ENCODE peak calls at places on chromosomes 16 and 17, in four cellular contexts. X is cardiac muscle cell, S is A673, Y is foreskin keratinocyte. N is an unnamed sample.

GRCh38 chr16:58258326-58258725 is 36.5 kb downstream of the PRSS54 start:
- DNase-seq in X (no peak), S (no peak), Y (no peak), N (no peak)

GRCh38 chr17:31650756-31651520 is 208.1 kb downstream of the COPRS start:
- DNase-seq in X (no peak), S (no peak), Y (no peak), N (no peak)

GRCh38 chr16:58264961-58265479 is 29.8 kb downstream of the PRSS54 start:
- DNase-seq in X (peak; percentile 46), S (peak; percentile 23), Y (peak; percentile 90), N (no peak)

GRCh38 chr17:67326440-67326839 is 39.9 kb downstream of the PSMD12 start:
- DNase-seq in X (no peak), S (no peak), Y (no peak), N (no peak)

GRCh38 chr16:68274441-68274840 is 10.1 kb downstream of the SLC7A6 start:
- DNase-seq in X (no peak), S (no peak), Y (no peak), N (no peak)

GRCh38 chr16:11393366-11393765 is 48.1 kb downstream of the RMI2 start:
- DNase-seq in X (no peak), S (no peak), Y (no peak), N (no peak)

GRCh38 chr16:47774661-47775060 is 313.5 kb downstream of the PHKB start:
- DNase-seq in X (peak; percentile 22), S (peak; percentile 4), Y (peak; percentile 34), N (no peak)

GRCh38 chr17:27329146-27329805 is 35.4 kb downstream of the WSB1 start:
- DNase-seq in X (no peak), S (no peak), Y (no peak), N (peak; percentile 29)

GRCh38 chr17:68514809-68515208 is 2.6 kb downstream of the PRKAR1A start:
- DNase-seq in X (peak; percentile 93), S (peak; percentile 10), Y (peak; percentile 68), N (no peak)

GRCh38 chr17:19897108-19897854 is 29.5 kb upstream of the ULK2 start:
- DNase-seq in X (peak; percentile 45), S (no peak), Y (peak; percentile 5), N (no peak)

GRCh38 chr17:81242421-81243332 is 3.6 kb downstream of the NDUFAF8 start:
- DNase-seq in X (no peak), S (no peak), Y (no peak), N (no peak)

GRCh38 chr17:73429440-73430164 is 117.8 kb upstream of the CDC42EP4 start:
- DNase-seq in X (peak; percentile 84), S (peak; percentile 87), Y (peak; percentile 49), N (peak; percentile 88)

GRCh38 chr17:76193616-76194015 is 46.7 kb downstream of the RNF157 start:
- DNase-seq in X (no peak), S (no peak), Y (no peak), N (no peak)

GRCh38 chr17:48160177-48160967 is 52.8 kb downstream of the SNX11 start:
- DNase-seq in X (no peak), S (no peak), Y (no peak), N (no peak)

GRCh38 chr17:32156656-32157055 is 14.4 kb downstream of the RHOT1 start:
- DNase-seq in X (no peak), S (no peak), Y (no peak), N (no peak)

GRCh38 chr17:5249615-5250014 is 15.0 kb upstream of the SCIMP start:
- DNase-seq in X (peak; percentile 90), S (peak; percentile 89), Y (peak; percentile 68), N (peak; percentile 48)

GRCh38 chr17:56159764-56160394 is 6.6 kb downstream of the ANKFN1 start:
- DNase-seq in X (no peak), S (no peak), Y (no peak), N (no peak)

GRCh38 chr16:48535369-48535787 is 74.6 kb downstream of the N4BP1 start:
- DNase-seq in X (no peak), S (no peak), Y (no peak), N (no peak)

GRCh38 chr17:3415610-3416009 is 4.4 kb downstream of the OR3A3 start:
- DNase-seq in X (no peak), S (no peak), Y (no peak), N (no peak)
- TF ChIP-seq CTCF in X (no peak), S (no peak), Y (no peak), N (no peak)

GRCh38 chr16:13607289-13607688 is 312.7 kb upstream of the ERCC4 start:
- DNase-seq in X (no peak), S (no peak), Y (no peak), N (no peak)

GRCh38 chr16:13606804-13607203 is 313.1 kb upstream of the ERCC4 start:
- DNase-seq in X (no peak), S (no peak), Y (no peak), N (no peak)

GRCh38 chr16:13611596-13611995 is 308.4 kb upstream of the ERCC4 start:
- DNase-seq in X (no peak), S (no peak), Y (no peak), N (no peak)

DNA sequence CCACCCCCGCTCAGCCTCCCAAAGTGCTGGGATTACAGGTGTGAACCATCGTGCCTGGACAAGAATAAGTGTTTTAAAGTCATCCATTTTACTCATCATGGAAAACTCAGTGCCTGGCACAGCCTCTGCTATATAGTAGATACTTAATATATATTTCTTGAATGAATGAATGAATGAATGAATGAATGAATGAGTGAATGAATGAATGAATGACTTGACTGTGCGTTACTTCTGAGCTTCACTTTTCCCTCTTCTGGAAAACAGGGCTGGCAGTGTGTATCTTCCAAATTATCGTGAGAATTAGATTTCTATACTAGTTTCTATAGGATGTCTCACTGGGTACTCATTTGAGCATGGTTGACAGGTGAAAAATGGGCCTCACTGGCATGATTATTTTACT is 307.3 kb upstream of the ERCC4 start:
- DNase-seq in X (no peak), S (no peak), Y (no peak), N (no peak)
- TF ChIP-seq CTCF in X (no peak), S (no peak), Y (no peak), N (no peak)

DNA sequence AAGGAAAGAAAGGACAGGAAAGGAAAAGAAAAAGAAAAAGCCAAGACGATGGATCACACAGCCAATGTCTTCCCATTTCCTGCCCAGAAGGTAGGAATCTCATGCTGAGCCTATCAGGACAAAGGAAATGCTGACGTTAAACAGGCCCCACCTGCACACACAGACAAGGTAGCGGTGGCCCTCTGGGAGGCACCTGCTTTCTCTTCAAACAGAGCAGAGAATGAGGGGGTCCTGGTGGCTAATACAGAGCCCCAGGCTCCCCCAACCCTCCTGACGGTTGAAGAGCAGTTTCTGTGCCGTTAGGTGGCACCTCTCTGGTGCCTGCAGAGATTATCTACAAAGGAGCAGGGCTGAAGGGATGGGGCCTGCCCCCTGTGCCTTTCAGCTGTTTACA is 56.5 kb downstream of the ARHGAP27 start:
- DNase-seq in X (no peak), S (no peak), Y (no peak), N (no peak)
- TF ChIP-seq CTCF in X (no peak), S (no peak), Y (no peak), N (no peak)

DNA sequence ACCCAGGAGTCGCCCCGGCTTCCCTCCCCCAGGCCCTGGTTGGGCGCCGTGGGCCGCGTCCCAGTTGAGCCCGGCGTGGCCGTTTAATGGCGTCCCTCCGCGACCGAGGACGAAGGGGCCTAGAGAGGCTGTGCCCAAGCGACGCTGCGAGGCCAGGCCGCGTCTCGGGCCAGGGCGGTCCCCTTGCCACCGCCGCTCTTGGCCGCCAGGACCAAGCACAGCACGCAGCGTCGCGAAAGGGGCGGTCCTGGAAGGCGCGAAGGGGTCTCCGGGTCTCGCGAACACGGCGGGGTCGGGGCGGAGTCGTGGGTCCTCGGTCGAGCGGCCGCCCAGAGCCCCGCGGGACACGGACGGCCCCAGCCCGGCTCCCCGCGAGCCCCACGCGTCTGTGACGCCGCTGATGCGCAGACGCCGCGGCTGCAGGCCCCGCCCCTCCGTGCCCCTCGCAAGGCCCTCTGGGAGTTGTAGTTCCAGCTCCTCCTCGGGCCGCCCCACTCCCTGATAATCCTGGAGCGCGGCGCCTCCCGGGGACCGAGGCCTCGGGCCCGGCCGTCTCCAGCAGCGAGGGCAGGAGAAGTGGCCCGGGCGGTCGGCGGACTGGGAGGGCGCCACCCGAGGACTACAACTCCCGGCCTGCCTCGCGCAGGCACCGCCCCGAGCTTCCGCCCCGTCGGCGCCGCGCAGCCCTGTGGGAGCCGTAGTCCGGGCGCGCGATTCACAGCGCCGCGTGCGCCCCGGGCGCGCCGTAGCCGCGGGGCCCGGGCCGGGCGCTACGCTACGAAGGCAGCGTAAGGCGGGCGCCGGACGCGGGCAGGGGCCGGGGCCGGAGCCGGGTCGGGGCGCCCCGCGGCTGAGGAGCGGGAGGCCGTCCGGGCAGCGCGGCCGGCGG is at the start of gene CAPN15:
- DNase-seq in X (peak; percentile 94), S (peak; percentile 93), Y (peak; percentile 77), N (peak; percentile 93)
- TF ChIP-seq CTCF in X (no peak), S (no peak), Y (peak; percentile 5), N (no peak)

GRCh38 chr17:410674-411401 is 58.2 kb upstream of the RPH3AL start:
- DNase-seq in X (peak; percentile 9), S (peak; percentile 48), Y (no peak), N (peak; percentile 43)

GRCh38 chr17:411416-412120 is 59.0 kb upstream of the RPH3AL start:
- DNase-seq in X (no peak), S (no peak), Y (no peak), N (no peak)

GRCh38 chr17:412211-413015 is 59.8 kb upstream of the RPH3AL start:
- DNase-seq in X (peak; percentile 75), S (peak; percentile 78), Y (peak; percentile 37), N (no peak)

GRCh38 chr17:409308-409847 is 56.8 kb upstream of the RPH3AL start:
- DNase-seq in X (no peak), S (no peak), Y (no peak), N (no peak)

GRCh38 chr17:409848-410673 is 57.5 kb upstream of the RPH3AL start:
- DNase-seq in X (peak; percentile 99), S (peak; percentile 98), Y (peak; percentile 94), N (peak; percentile 100)
- TF ChIP-seq CTCF in X (no peak), S (no peak), Y (no peak), N (no peak)

GRCh38 chr16:82605863-82606620 is 20.7 kb upstream of the CDH13 start:
- DNase-seq in X (no peak), S (no peak), Y (no peak), N (no peak)

GRCh38 chr16:82603784-82604411 is 22.9 kb upstream of the CDH13 start:
- DNase-seq in X (peak; percentile 79), S (peak; percentile 36), Y (peak; percentile 38), N (no peak)

GRCh38 chr16:82609140-82609539 is 17.6 kb upstream of the CDH13 start:
- DNase-seq in X (peak; percentile 14), S (no peak), Y (no peak), N (no peak)

GRCh38 chr16:82605076-82605475 is 21.7 kb upstream of the CDH13 start:
- DNase-seq in X (no peak), S (no peak), Y (no peak), N (no peak)
- TF ChIP-seq CTCF in X (no peak), S (no peak), Y (no peak), N (no peak)

N was measured in mesothelial cell of epicardium.